ENCODE peak calls at places on chromosomes 6 and 20, in nine cellular contexts. F, T, D, E, N, X, G, M and R are unnamed samples.
A peak's percentile ranks its signal among the peaks of the same experiment; 100 is the strongest.

GRCh38 chr6:45787384-45787783 is 228.3 kb downstream of the CLIC5 start:
- DNase-seq in F (no peak), T (no peak), D (no peak), E (no peak), N (no peak), X (no peak), G (no peak), M (no peak), R (no peak)

GRCh38 chr6:45880139-45880538 is 135.5 kb downstream of the CLIC5 start:
- DNase-seq in F (no peak), T (peak; percentile 10), D (no peak), E (no peak), N (no peak), X (peak; percentile 59), G (no peak), M (no peak), R (no peak)

GRCh38 chr20:34570859-34571306 is 12.4 kb downstream of the MAP1LC3A start:
- DNase-seq in F (no peak), T (no peak), D (no peak), E (no peak), N (no peak), X (peak; percentile 39), G (no peak), M (no peak), R (no peak)

GRCh38 chr20:31990958-31991705 is 19.1 kb upstream of the CCM2L start:
- DNase-seq in F (no peak), T (no peak), D (peak; percentile 33), E (no peak), N (no peak), X (no peak), G (no peak), M (no peak), R (no peak)

GRCh38 chr6:82370788-82371187 is 7.2 kb downstream of the TPBG start:
- DNase-seq in F (no peak), T (no peak), D (peak; percentile 22), E (no peak), N (no peak), X (no peak), G (peak; percentile 98), M (no peak), R (no peak)

GRCh38 chr6:93624408-93624807 is 205.0 kb upstream of the EPHA7 start:
- DNase-seq in F (no peak), T (no peak), D (no peak), E (peak; percentile 13), N (no peak), X (peak; percentile 18), G (no peak), M (no peak), R (peak; percentile 30)

GRCh38 chr6:143772110-143772509 is 71.0 kb upstream of the LTV1 start:
- DNase-seq in F (no peak), T (no peak), D (no peak), E (no peak), N (no peak), X (no peak), G (no peak), M (no peak), R (no peak)

GRCh38 chr20:61548069-61548468 is 296.0 kb downstream of the CDH4 start:
- DNase-seq in F (no peak), T (no peak), D (no peak), E (no peak), N (no peak), X (no peak), G (no peak), M (no peak), R (no peak)

GRCh38 chr20:37529214-37529967 is 1.7 kb upstream of the BLCAP start:
- DNase-seq in F (no peak), T (no peak), D (no peak), E (no peak), N (no peak), X (no peak), G (no peak), M (no peak), R (no peak)